ENCODE peak calls at places on chromosomes 2 and 18, in five cellular contexts. C, S, I, R and D are unnamed samples.

GRCh38 chr2:159445307-159445706 is 158.8 kb upstream of the WDSUB1 start:
- DNase-seq in S (no peak), C (no peak), R (no peak), I (no peak), D (no peak)

GRCh38 chr2:38268691-38269309 is 108.3 kb downstream of the ATL2 start:
- DNase-seq in S (no peak), I (peak; percentile 88), C (no peak), R (peak; percentile 82), D (no peak)

GRCh38 chr2:79327460-79327859 is 167.9 kb upstream of the REG3A start:
- DNase-seq in I (no peak), S (no peak), C (no peak), R (no peak), D (no peak)

GRCh38 chr2:219630770-219631405 is 3.5 kb downstream of the SLC4A3 start:
- DNase-seq in I (no peak), S (no peak), R (no peak), C (peak; percentile 53), D (no peak)

GRCh38 chr18:48878471-48878870 is 72.3 kb downstream of the SMAD7 start:
- DNase-seq in C (no peak), R (no peak), S (no peak), I (no peak), D (no peak)

GRCh38 chr18:22822024-22822423 is 111.1 kb upstream of the RBBP8 start:
- DNase-seq in I (peak; percentile 84), R (peak; percentile 71), C (no peak), S (no peak), D (no peak)

GRCh38 chr2:8193686-8194615 is 487.9 kb upstream of the ID2 start:
- DNase-seq in S (no peak), C (no peak), R (no peak), I (no peak), D (no peak)

GRCh38 chr2:169963786-169964185 is 136.5 kb downstream of the UBR3 start:
- DNase-seq in S (no peak), R (peak; percentile 34), C (no peak), I (peak; percentile 63), D (no peak)

GRCh38 chr18:68417826-68418225 is 297.1 kb downstream of the TMX3 start:
- DNase-seq in C (no peak), R (peak; percentile 90), S (no peak), I (peak; percentile 78), D (no peak)

GRCh38 chr2:156057647-156058046 is 274.9 kb downstream of the NR4A2 start:
- DNase-seq in C (no peak), S (no peak), I (no peak), R (no peak), D (no peak)

GRCh38 chr2:145108385-145108784 is 588.5 kb upstream of the ZEB2 start:
- DNase-seq in R (peak; percentile 31), C (no peak), I (no peak), S (no peak), D (no peak)

GRCh38 chr2:180125245-180125962 is 118.3 kb upstream of the CWC22 start:
- DNase-seq in R (peak; percentile 94), S (peak; percentile 41), C (peak; percentile 67), I (peak; percentile 99), D (no peak)

GRCh38 chr2:115200016-115200415 is 757.6 kb downstream of the DPP10 start:
- DNase-seq in S (no peak), I (no peak), R (no peak), C (no peak), D (no peak)

GRCh38 chr2:172693037-172693436 is 42.6 kb upstream of the RAPGEF4 start:
- DNase-seq in S (no peak), C (no peak), I (peak; percentile 97), R (peak; percentile 99), D (no peak)

GRCh38 chr2:73859721-73860586 is 31.2 kb downstream of the STAMBP start:
- DNase-seq in C (no peak), I (peak; percentile 90), R (peak; percentile 63), S (no peak), D (no peak)

GRCh38 chr18:72261562-72261961 is 282.6 kb downstream of the CBLN2 start:
- DNase-seq in R (no peak), C (no peak), S (no peak), I (peak; percentile 5), D (no peak)

GRCh38 chr2:178830451-178830850 is 23.2 kb upstream of the TTN start:
- DNase-seq in S (no peak), R (no peak), I (no peak), C (no peak), D (no peak)

GRCh38 chr2:96523659-96524481 is 12.7 kb upstream of the ARID5A start:
- DNase-seq in C (peak; percentile 25), R (peak; percentile 96), I (peak; percentile 22), S (no peak), D (no peak)

GRCh38 chr2:121295911-121296650 is 11.1 kb upstream of the TFCP2L1 start:
- DNase-seq in S (no peak), I (no peak), C (no peak), R (no peak), D (no peak)

GRCh38 chr2:12081481-12082210 is 335.2 kb downstream of the LPIN1 start:
- DNase-seq in R (no peak), I (no peak), S (no peak), C (no peak), D (peak; percentile 19)

GRCh38 chr18:45782662-45783061 is 42.8 kb upstream of the SIGLEC15 start:
- DNase-seq in S (no peak), I (no peak), C (no peak), R (no peak), D (no peak)

GRCh38 chr2:15142069-15142689 is 419.0 kb downstream of the NBAS start:
- DNase-seq in I (no peak), R (no peak), S (no peak), C (no peak), D (peak; percentile 47)

GRCh38 chr2:205273627-205274026 is 408.7 kb upstream of the NRP2 start:
- DNase-seq in S (no peak), I (no peak), C (no peak), R (no peak), D (no peak)

GRCh38 chr18:46369323-46369722 is 265.1 kb downstream of the HAUS1 start:
- DNase-seq in S (no peak), R (no peak), C (no peak), I (no peak), D (no peak)

GRCh38 chr2:68766378-68766845 is 31.8 kb downstream of the ARHGAP25 start:
- DNase-seq in C (no peak), R (peak; percentile 42), S (no peak), I (peak; percentile 97), D (peak; percentile 65)

GRCh38 chr2:225282858-225283693 is 116.4 kb upstream of the NYAP2 start:
- DNase-seq in C (no peak), R (peak; percentile 31), I (peak; percentile 66), S (peak; percentile 24), D (no peak)

GRCh38 chr18:75223687-75224347 is 13.2 kb downstream of the TSHZ1 start:
- DNase-seq in S (no peak), R (peak; percentile 37), I (no peak), C (no peak), D (no peak)

GRCh38 chr2:42812899-42813479 is 20.6 kb upstream of the HAAO start:
- DNase-seq in S (no peak), I (peak; percentile 70), R (peak; percentile 25), C (no peak), D (no peak)

GRCh38 chr2:133768261-133769021 is 200.2 kb upstream of the NCKAP5 start:
- DNase-seq in S (no peak), R (no peak), C (no peak), I (peak; percentile 86), D (no peak)

GRCh38 chr2:58039170-58039611 is 7.4 kb upstream of the VRK2 start:
- DNase-seq in R (peak; percentile 46), I (peak; percentile 68), C (no peak), S (no peak), D (no peak)

GRCh38 chr2:36706021-36706328 is 9.5 kb downstream of the VIT start:
- DNase-seq in C (peak; percentile 57), R (peak; percentile 26), S (no peak), I (no peak), D (no peak)

GRCh38 chr2:36706451-36706850 is 9.9 kb downstream of the VIT start:
- DNase-seq in R (peak; percentile 38), I (no peak), S (no peak), C (no peak), D (no peak)

GRCh38 chr2:36707050-36707449 is 10.5 kb downstream of the VIT start:
- DNase-seq in S (no peak), R (peak; percentile 77), I (peak; percentile 77), C (peak; percentile 58), D (no peak)

GRCh38 chr2:36705326-36706020 is 9.0 kb downstream of the VIT start:
- DNase-seq in C (peak; percentile 55), R (peak; percentile 50), I (no peak), S (no peak), D (no peak)

GRCh38 chr2:36708119-36708741 is 11.7 kb downstream of the VIT start:
- DNase-seq in S (no peak), R (peak; percentile 99), C (no peak), I (peak; percentile 41), D (no peak)
- TF ChIP-seq CTCF in S (peak; percentile 33), R (peak; percentile 56), C (no peak), I (peak; percentile 47), D (no peak)

DNA sequence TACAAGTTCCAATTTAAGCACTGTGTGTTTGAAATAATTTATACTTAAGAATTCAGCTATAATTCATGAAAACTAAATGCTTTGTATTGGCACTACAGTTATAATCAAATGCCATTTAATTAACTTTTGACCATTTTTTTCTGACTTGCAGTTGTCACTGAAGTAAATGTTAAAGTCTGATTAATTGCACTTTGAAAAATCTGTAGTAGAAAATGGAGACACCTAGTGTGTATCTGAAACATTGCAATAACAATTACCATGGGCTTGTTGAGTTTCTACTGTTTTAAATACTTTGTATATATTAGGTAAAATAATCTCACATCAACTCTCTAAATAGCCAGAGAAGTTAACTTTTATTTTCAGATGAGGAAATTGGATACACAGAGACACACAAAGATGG is 458.6 kb upstream of the FSIP2 start:
- DNase-seq in I (peak; percentile 29), S (no peak), R (no peak), C (no peak), D (no peak)
- TF ChIP-seq CTCF in I (peak; percentile 55), S (peak; percentile 73), R (no peak), C (no peak), D (no peak)

GRCh38 chr2:111698743-111699554 is 185.0 kb downstream of the ANAPC1 start:
- DNase-seq in I (peak; percentile 99), C (peak; percentile 83), S (no peak), R (peak; percentile 97), D (peak; percentile 37)
- TF ChIP-seq CTCF in I (peak; percentile 49), C (no peak), S (peak; percentile 20), R (peak; percentile 63), D (no peak)

GRCh38 chr2:203648273-203648672 is 58.2 kb upstream of the CD28 start:
- DNase-seq in I (peak; percentile 16), R (peak; percentile 24), S (no peak), C (no peak), D (no peak)

GRCh38 chr2:203647579-203647978 is 58.9 kb upstream of the CD28 start:
- DNase-seq in C (no peak), R (no peak), I (no peak), S (no peak), D (no peak)

GRCh38 chr2:203646961-203647360 is 59.5 kb upstream of the CD28 start:
- DNase-seq in S (no peak), I (no peak), C (no peak), R (no peak), D (no peak)

GRCh38 chr2:203649176-203649814 is 57.1 kb upstream of the CD28 start:
- DNase-seq in S (no peak), C (no peak), I (no peak), R (no peak), D (no peak)

GRCh38 chr2:203650860-203651613 is 55.4 kb upstream of the CD28 start:
- DNase-seq in I (peak; percentile 82), S (no peak), R (peak; percentile 70), C (no peak), D (no peak)
- TF ChIP-seq CTCF in I (peak; percentile 57), S (peak; percentile 59), R (peak; percentile 55), C (peak; percentile 43), D (no peak)